ENCODE peak calls at places on chromosomes 7 and 10, in five cellular contexts. One of them, this sample, is unnamed.
A peak's percentile ranks its signal among the peaks of the same experiment; 100 is the strongest.

GRCh38 chr10:73816917-73817729 is 5.7 kb upstream of the NDST2 start:
- DNase-seq in cardiac fibroblast: peak; percentile 34
- DNase-seq in Panc1: no peak
- DNase-seq in endothelial cell: no peak
- DNase-seq in kidney: no peak
- DNase-seq in this sample: peak; percentile 45

GRCh38 chr10:121654021-121654545 is 55.8 kb upstream of the FGFR2 start:
- DNase-seq in cardiac fibroblast: no peak
- DNase-seq in Panc1: no peak
- DNase-seq in endothelial cell: no peak
- DNase-seq in kidney: no peak
- DNase-seq in this sample: no peak

GRCh38 chr7:38463277-38464224 is 167.6 kb downstream of the AMPH start:
- DNase-seq in cardiac fibroblast: peak; percentile 81
- DNase-seq in Panc1: no peak
- DNase-seq in endothelial cell: no peak
- DNase-seq in kidney: peak; percentile 88
- DNase-seq in this sample: peak; percentile 43

GRCh38 chr7:111475959-111476358 is 86.3 kb downstream of the IMMP2L start:
- DNase-seq in cardiac fibroblast: no peak
- DNase-seq in Panc1: no peak
- DNase-seq in endothelial cell: no peak
- DNase-seq in kidney: no peak
- DNase-seq in this sample: no peak

GRCh38 chr7:139673230-139673629 is 104.6 kb downstream of the HIPK2 start:
- DNase-seq in cardiac fibroblast: no peak
- DNase-seq in Panc1: no peak
- DNase-seq in endothelial cell: no peak
- DNase-seq in kidney: no peak
- DNase-seq in this sample: no peak

GRCh38 chr7:2115739-2116065 is 117.0 kb downstream of the MAD1L1 start:
- DNase-seq in cardiac fibroblast: no peak
- DNase-seq in Panc1: no peak
- DNase-seq in endothelial cell: no peak
- DNase-seq in kidney: peak; percentile 60
- DNase-seq in this sample: no peak

GRCh38 chr7:114405427-114405826 is 9.2 kb upstream of the FOXP2 start:
- DNase-seq in cardiac fibroblast: peak; percentile 13
- DNase-seq in Panc1: no peak
- DNase-seq in endothelial cell: no peak
- DNase-seq in kidney: no peak
- DNase-seq in this sample: peak; percentile 49

GRCh38 chr10:119447823-119448546 is 94.5 kb downstream of the RGS10 start:
- DNase-seq in cardiac fibroblast: no peak
- DNase-seq in Panc1: no peak
- DNase-seq in endothelial cell: no peak
- DNase-seq in kidney: peak; percentile 22
- DNase-seq in this sample: peak; percentile 55

GRCh38 chr10:118844731-118845573 is 90.2 kb upstream of the CACUL1 start:
- DNase-seq in cardiac fibroblast: peak; percentile 50
- DNase-seq in Panc1: no peak
- DNase-seq in endothelial cell: no peak
- DNase-seq in kidney: no peak
- DNase-seq in this sample: peak; percentile 5

GRCh38 chr10:102358717-102359382 is 36.7 kb upstream of the NFKB2 start:
- DNase-seq in cardiac fibroblast: no peak
- DNase-seq in Panc1: no peak
- DNase-seq in endothelial cell: no peak
- DNase-seq in kidney: no peak
- DNase-seq in this sample: peak; percentile 20

GRCh38 chr7:158810846-158811245 is 18.5 kb downstream of the ESYT2 start:
- DNase-seq in cardiac fibroblast: no peak
- DNase-seq in Panc1: no peak
- DNase-seq in endothelial cell: no peak
- DNase-seq in kidney: no peak
- DNase-seq in this sample: no peak

GRCh38 chr7:135620980-135621850 is 41.1 kb upstream of the STMP1 start:
- DNase-seq in cardiac fibroblast: peak; percentile 92
- DNase-seq in Panc1: peak; percentile 75
- DNase-seq in endothelial cell: peak; percentile 27
- DNase-seq in kidney: no peak
- DNase-seq in this sample: peak; percentile 95

GRCh38 chr7:129778770-129779601 is 167.5 kb downstream of the NRF1 start:
- DNase-seq in cardiac fibroblast: no peak
- DNase-seq in Panc1: no peak
- DNase-seq in endothelial cell: no peak
- DNase-seq in kidney: no peak
- DNase-seq in this sample: no peak

GRCh38 chr7:18541189-18541870 is 45.8 kb downstream of the HDAC9 start:
- DNase-seq in cardiac fibroblast: peak; percentile 62
- DNase-seq in Panc1: no peak
- DNase-seq in endothelial cell: no peak
- DNase-seq in kidney: peak; percentile 84
- DNase-seq in this sample: peak; percentile 55

GRCh38 chr7:122006687-122007086 is 133.7 kb downstream of the PTPRZ1 start:
- DNase-seq in cardiac fibroblast: no peak
- DNase-seq in Panc1: no peak
- DNase-seq in endothelial cell: no peak
- DNase-seq in kidney: no peak
- DNase-seq in this sample: no peak

GRCh38 chr7:23691320-23691719 is 11.3 kb downstream of the FAM221A start:
- DNase-seq in cardiac fibroblast: no peak
- DNase-seq in Panc1: no peak
- DNase-seq in endothelial cell: no peak
- DNase-seq in kidney: no peak
- DNase-seq in this sample: no peak

GRCh38 chr7:39693812-39694211 is 70.4 kb downstream of the RALA start:
- DNase-seq in cardiac fibroblast: no peak
- DNase-seq in Panc1: no peak
- DNase-seq in endothelial cell: no peak
- DNase-seq in kidney: no peak
- DNase-seq in this sample: no peak

GRCh38 chr10:103691723-103692380 is 163.5 kb downstream of the SH3PXD2A start:
- DNase-seq in cardiac fibroblast: no peak
- DNase-seq in Panc1: no peak
- DNase-seq in endothelial cell: no peak
- DNase-seq in kidney: no peak
- DNase-seq in this sample: no peak

GRCh38 chr10:58565256-58565655 is 52.6 kb downstream of the BICC1 start:
- DNase-seq in cardiac fibroblast: no peak
- DNase-seq in Panc1: no peak
- DNase-seq in endothelial cell: no peak
- DNase-seq in kidney: no peak
- DNase-seq in this sample: peak; percentile 39

GRCh38 chr10:112649492-112650152 is 202.6 kb downstream of the VTI1A start:
- DNase-seq in cardiac fibroblast: no peak
- DNase-seq in Panc1: no peak
- DNase-seq in endothelial cell: no peak
- DNase-seq in kidney: no peak
- DNase-seq in this sample: peak; percentile 23

GRCh38 chr10:86846088-86846487 is 89.7 kb downstream of the BMPR1A start:
- DNase-seq in cardiac fibroblast: no peak
- DNase-seq in Panc1: no peak
- DNase-seq in endothelial cell: no peak
- DNase-seq in kidney: no peak
- DNase-seq in this sample: no peak

GRCh38 chr7:12696001-12696400 is 8.6 kb downstream of the ARL4A start:
- DNase-seq in cardiac fibroblast: no peak
- DNase-seq in Panc1: no peak
- DNase-seq in endothelial cell: no peak
- DNase-seq in kidney: no peak
- DNase-seq in this sample: no peak

GRCh38 chr7:92360387-92360786 is 86.9 kb upstream of the GATAD1 start:
- DNase-seq in cardiac fibroblast: no peak
- DNase-seq in Panc1: no peak
- DNase-seq in endothelial cell: no peak
- DNase-seq in kidney: no peak
- DNase-seq in this sample: peak; percentile 48

DNA sequence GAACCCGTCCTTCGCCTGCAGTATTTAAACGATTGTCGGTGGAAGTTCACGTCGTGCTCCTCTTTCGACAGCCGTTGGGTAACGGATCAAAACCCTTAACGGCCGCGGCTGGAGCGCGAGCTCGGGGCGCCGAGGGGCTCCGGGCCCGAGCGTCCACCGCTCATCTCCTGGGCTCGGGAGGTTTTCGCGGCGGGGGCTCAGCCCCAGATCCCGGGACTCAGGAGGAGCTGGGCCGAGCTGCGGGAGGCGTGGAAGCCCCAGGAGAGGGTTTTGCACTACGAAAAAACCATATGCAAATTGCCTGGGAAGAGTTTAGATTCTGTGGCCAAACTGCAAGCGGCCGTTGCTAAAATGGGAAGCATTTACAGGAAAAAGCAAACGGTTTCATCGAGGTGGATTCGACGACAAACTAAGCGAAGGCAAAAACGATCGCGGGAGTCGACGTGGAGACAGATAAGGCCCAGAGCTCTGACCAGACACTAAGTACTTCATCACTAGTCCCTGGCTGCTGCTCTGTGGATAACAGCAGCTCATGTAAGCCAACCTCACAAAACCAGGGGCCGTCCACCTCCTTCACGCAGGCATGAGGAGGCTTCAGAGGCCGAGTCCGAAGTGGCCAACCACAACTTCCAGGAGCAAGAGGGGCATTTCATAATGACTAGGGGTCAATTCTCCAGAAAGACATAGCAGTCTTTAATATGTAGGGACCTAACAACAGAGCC is 129.7 kb downstream of the MARCHF5 start:
- DNase-seq in cardiac fibroblast: no peak
- DNase-seq in Panc1: no peak
- DNase-seq in endothelial cell: no peak
- DNase-seq in kidney: no peak
- DNase-seq in this sample: no peak
- TF ChIP-seq CTCF in cardiac fibroblast: no peak
- TF ChIP-seq CTCF in Panc1: no peak
- TF ChIP-seq CTCF in endothelial cell: no peak
- TF ChIP-seq CTCF in kidney: no peak
- TF ChIP-seq CTCF in this sample: no peak

GRCh38 chr10:16049050-16049449 is 188.7 kb upstream of the MINDY3 start:
- DNase-seq in cardiac fibroblast: no peak
- DNase-seq in Panc1: no peak
- DNase-seq in endothelial cell: no peak
- DNase-seq in kidney: no peak
- DNase-seq in this sample: no peak
- TF ChIP-seq CTCF in cardiac fibroblast: no peak
- TF ChIP-seq CTCF in Panc1: peak; percentile 23
- TF ChIP-seq CTCF in endothelial cell: no peak
- TF ChIP-seq CTCF in kidney: no peak
- TF ChIP-seq CTCF in this sample: no peak

GRCh38 chr10:127496045-127496444 is 53.1 kb upstream of the NPS start:
- DNase-seq in cardiac fibroblast: no peak
- DNase-seq in Panc1: no peak
- DNase-seq in endothelial cell: no peak
- DNase-seq in kidney: no peak
- DNase-seq in this sample: no peak

GRCh38 chr10:127498081-127498480 is 51.0 kb upstream of the NPS start:
- DNase-seq in cardiac fibroblast: no peak
- DNase-seq in Panc1: no peak
- DNase-seq in endothelial cell: no peak
- DNase-seq in kidney: no peak
- DNase-seq in this sample: no peak

DNA sequence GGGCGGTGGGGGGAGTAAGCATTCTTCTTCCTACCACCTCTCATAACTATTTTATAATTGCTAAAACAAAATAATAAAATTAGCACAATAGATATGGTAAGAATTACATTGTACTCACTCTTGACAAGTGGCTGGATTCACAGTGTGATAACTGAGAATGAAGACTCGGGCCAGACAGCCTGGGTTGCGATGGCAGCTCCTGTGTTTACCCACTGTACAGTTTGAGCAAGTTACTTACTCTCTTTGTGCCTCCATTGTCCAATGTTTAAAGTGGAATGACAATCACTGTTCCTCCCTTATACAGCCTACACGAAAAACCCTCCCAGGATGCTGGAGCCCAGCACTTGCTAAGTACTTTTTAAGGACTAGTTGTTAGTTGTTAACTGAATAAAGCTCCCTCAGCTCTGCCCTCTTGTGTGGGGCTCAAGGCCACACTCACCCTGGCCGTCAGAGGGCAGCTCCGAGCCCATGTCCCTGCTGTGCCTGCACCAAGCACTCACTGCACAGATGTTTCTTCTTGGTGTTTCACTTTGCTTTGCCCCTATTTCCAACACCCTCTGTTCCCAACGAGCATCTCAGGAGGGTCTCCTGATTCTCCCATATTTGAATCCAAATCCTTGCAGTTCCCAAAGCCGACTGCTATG is 56.4 kb upstream of the NPS start:
- DNase-seq in cardiac fibroblast: no peak
- DNase-seq in Panc1: no peak
- DNase-seq in endothelial cell: peak; percentile 25
- DNase-seq in kidney: no peak
- DNase-seq in this sample: no peak
- TF ChIP-seq CTCF in cardiac fibroblast: peak; percentile 22
- TF ChIP-seq CTCF in Panc1: peak; percentile 76
- TF ChIP-seq CTCF in endothelial cell: no peak
- TF ChIP-seq CTCF in kidney: no peak
- TF ChIP-seq CTCF in this sample: no peak

DNA sequence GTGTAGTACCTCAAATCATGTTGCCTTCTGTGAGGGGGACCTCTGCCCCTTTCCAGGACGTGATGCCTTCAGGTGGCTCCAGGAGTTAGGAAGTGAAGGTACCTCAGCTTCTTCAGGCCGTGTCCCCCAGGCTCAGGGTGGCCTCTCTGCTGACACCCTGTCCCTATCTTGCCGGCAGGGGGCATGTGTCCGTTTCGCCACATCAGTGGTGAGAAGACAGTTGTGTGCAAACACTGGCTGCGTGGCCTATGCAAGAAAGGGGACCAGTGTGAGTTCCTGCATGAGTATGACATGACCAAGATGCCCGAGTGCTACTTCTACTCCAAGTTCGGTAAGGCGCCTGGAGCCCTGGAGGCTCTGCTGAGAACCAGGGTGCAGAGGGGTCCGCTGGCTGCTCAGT is 9.2 kb downstream of the CPSF4 start:
- DNase-seq in cardiac fibroblast: no peak
- DNase-seq in Panc1: no peak
- DNase-seq in endothelial cell: peak; percentile 24
- DNase-seq in kidney: no peak
- DNase-seq in this sample: no peak
- TF ChIP-seq CTCF in cardiac fibroblast: no peak
- TF ChIP-seq CTCF in Panc1: no peak
- TF ChIP-seq CTCF in endothelial cell: no peak
- TF ChIP-seq CTCF in kidney: no peak
- TF ChIP-seq CTCF in this sample: peak; percentile 3

This sample was measured in fibroblast of the aortic adventitia.